ENCODE peak calls at places on chromosomes 3 and 15, in seven cellular contexts. N is NCI-H1092; M is stimulated activated CD4-positive, alpha-beta T cell treated with anti-CD3 and anti-CD28 coated beads, Interleukin-1b, Interleukin-23, amount 100 ng/mL, for 48 hours; C is colonic mucosa; S is activated CD8-positive, alpha-beta T cell treated with anti-CD3 and anti-CD28 coated beads for 36 hours; O is astrocyte; F is NCI-H82. I is an unnamed sample.

GRCh38 chr3:97914390-97914789 is 57.8 kb downstream of the RIOX2 start:
- DNase-seq in N (no peak), M (no peak), C (peak), S (no peak), O (peak), F (no peak), I (no peak)

GRCh38 chr15:31263751-31264533 is 62.7 kb upstream of the KLF13 start:
- DNase-seq in N (peak), M (peak), C (peak), S (peak), O (no peak), F (no peak), I (peak)

GRCh38 chr3:185759523-185759922 is 65.3 kb downstream of the IGF2BP2 start:
- DNase-seq in N (no peak), M (no peak), C (no peak), S (no peak), O (no peak), F (no peak), I (no peak)

GRCh38 chr3:13507791-13508339 is 27.8 kb downstream of the HDAC11 start:
- DNase-seq in N (no peak), M (no peak), C (no peak), S (no peak), O (no peak), F (no peak), I (peak)

GRCh38 chr15:85858586-85859375 is 64.1 kb upstream of the KLHL25 start:
- DNase-seq in N (peak), M (peak), C (peak), S (peak), O (peak), F (peak), I (peak)

GRCh38 chr3:123449986-123450474 is 1.1 kb upstream of the ADCY5 start:
- DNase-seq in N (no peak), M (no peak), C (no peak), S (no peak), O (no peak), F (peak), I (peak)

GRCh38 chr3:107574650-107575049 is 51.9 kb downstream of the BBX start:
- DNase-seq in N (no peak), M (no peak), C (no peak), S (peak), O (peak), F (peak), I (no peak)

GRCh38 chr3:149377408-149378111 is at the start of gene TM4SF1:
- DNase-seq in N (peak), M (no peak), C (peak), S (no peak), O (peak), F (no peak), I (no peak)

GRCh38 chr3:184314700-184315505 is 497 bp downstream of the EIF4G1 start:
- DNase-seq in N (peak), M (peak), C (peak), S (peak), O (peak), F (peak), I (peak)

GRCh38 chr3:73536336-73536895 is 88.3 kb downstream of the PDZRN3 start:
- DNase-seq in N (no peak), M (no peak), C (no peak), S (no peak), O (no peak), F (no peak), I (no peak)

GRCh38 chr3:72100062-72100511 is 315.1 kb upstream of the PROK2 start:
- DNase-seq in N (peak), M (no peak), C (no peak), S (no peak), O (no peak), F (peak), I (no peak)

GRCh38 chr3:126454799-126455198 is 20.9 kb downstream of the ZXDC start:
- DNase-seq in N (no peak), M (no peak), C (no peak), S (no peak), O (no peak), F (no peak), I (no peak)

GRCh38 chr3:8848696-8849131 is 79.3 kb upstream of the OXTR start:
- DNase-seq in N (no peak), M (no peak), C (no peak), S (no peak), O (peak), F (no peak), I (no peak)

GRCh38 chr3:38458796-38459498 is 5.3 kb downstream of the ACVR2B start:
- DNase-seq in N (no peak), M (no peak), C (peak), S (no peak), O (peak), F (no peak), I (no peak)